ENCODE peak calls at places on chromosome 1, in nine cellular contexts. R is body of pancreas, T is mucosa of descending colon, C is upper lobe of left lung, A is lung, L is omental fat pad, P is RWPE2, E is pancreas, V is sciatic nerve. Y is an unnamed sample.

GRCh38 chr1:203140743-203141520 is 13.4 kb downstream of the ADORA1 start:
- ATAC-seq in R (no peak), T (no peak), C (no peak), A (no peak), L (no peak), P (no peak), E (no peak), V (no peak), Y (no peak)

GRCh38 chr1:72100766-72101165 is 181.6 kb downstream of the NEGR1 start:
- ATAC-seq in R (no peak), T (no peak), C (no peak), A (no peak), L (no peak), P (no peak), E (no peak), V (no peak), Y (no peak)

GRCh38 chr1:161973924-161974845 is 49.5 kb downstream of the OLFML2B start:
- ATAC-seq in R (no peak), T (no peak), C (no peak), A (no peak), L (no peak), P (no peak), E (peak), V (peak), Y (no peak)

GRCh38 chr1:184608581-184608980 is 146.1 kb downstream of the EDEM3 start:
- ATAC-seq in R (no peak), T (no peak), C (no peak), A (no peak), L (no peak), P (no peak), E (no peak), V (no peak), Y (no peak)

GRCh38 chr1:243733670-243734310 is 116.3 kb downstream of the AKT3 start:
- ATAC-seq in R (no peak), T (no peak), C (no peak), A (no peak), L (no peak), P (no peak), E (no peak), V (no peak), Y (no peak)

GRCh38 chr1:147336290-147336689 is 93.8 kb downstream of the CHD1L start:
- ATAC-seq in R (no peak), T (no peak), C (no peak), A (no peak), L (no peak), P (no peak), E (no peak), V (no peak), Y (no peak)

GRCh38 chr1:23576338-23577055 is 17.2 kb upstream of the ID3 start:
- ATAC-seq in R (no peak), T (no peak), C (no peak), A (no peak), L (peak), P (no peak), E (no peak), V (no peak), Y (no peak)

GRCh38 chr1:225888898-225889690 is at the start of gene LEFTY1:
- ATAC-seq in R (peak), T (peak), C (no peak), A (no peak), L (no peak), P (no peak), E (no peak), V (no peak), Y (no peak)

GRCh38 chr1:115522386-115522785 is 119.4 kb upstream of the VANGL1 start:
- ATAC-seq in R (no peak), T (no peak), C (no peak), A (no peak), L (no peak), P (no peak), E (no peak), V (no peak), Y (no peak)

GRCh38 chr1:206049293-206049692 is 3.7 kb upstream of the RHEX start:
- ATAC-seq in R (no peak), T (no peak), C (no peak), A (no peak), L (no peak), P (no peak), E (no peak), V (no peak), Y (peak)

GRCh38 chr1:229062135-229062534 is 208.8 kb upstream of the RAB4A start:
- ATAC-seq in R (no peak), T (no peak), C (no peak), A (no peak), L (no peak), P (no peak), E (no peak), V (no peak), Y (no peak)

GRCh38 chr1:22876359-22877111 is 96.1 kb downstream of the LACTBL1 start:
- ATAC-seq in R (no peak), T (no peak), C (no peak), A (no peak), L (peak), P (peak), E (no peak), V (peak), Y (no peak)

GRCh38 chr1:221044538-221044937 is 165.3 kb downstream of the HLX start:
- ATAC-seq in R (no peak), T (no peak), C (no peak), A (no peak), L (no peak), P (no peak), E (no peak), V (no peak), Y (no peak)

GRCh38 chr1:80056179-80056578 is 1049.6 kb upstream of the ADGRL4 start:
- ATAC-seq in R (no peak), T (no peak), C (no peak), A (no peak), L (no peak), P (no peak), E (no peak), V (no peak), Y (no peak)

GRCh38 chr1:42311897-42312296 is 23.1 kb downstream of the FOXJ3 start:
- ATAC-seq in R (no peak), T (no peak), C (no peak), A (no peak), L (no peak), P (no peak), E (no peak), V (no peak), Y (no peak)

GRCh38 chr1:29305943-29306342 is 69.6 kb downstream of the PTPRU start:
- ATAC-seq in R (no peak), T (no peak), C (no peak), A (no peak), L (no peak), P (no peak), E (no peak), V (no peak), Y (no peak)

GRCh38 chr1:32871364-32872188 is 864 bp upstream of the FNDC5 start:
- ATAC-seq in R (no peak), T (peak), C (no peak), A (no peak), L (no peak), P (peak), E (no peak), V (peak), Y (no peak)

GRCh38 chr1:43591181-43591580 is 58.8 kb upstream of the KDM4A start:
- ATAC-seq in R (no peak), T (no peak), C (no peak), A (no peak), L (no peak), P (no peak), E (no peak), V (no peak), Y (no peak)

GRCh38 chr1:233730809-233731208 is 116.9 kb downstream of the KCNK1 start:
- ATAC-seq in R (no peak), T (no peak), C (no peak), A (no peak), L (no peak), P (no peak), E (no peak), V (peak), Y (no peak)

GRCh38 chr1:19429611-19430010 is 55.7 kb downstream of the CAPZB start:
- ATAC-seq in R (no peak), T (no peak), C (no peak), A (no peak), L (peak), P (no peak), E (peak), V (no peak), Y (peak)

GRCh38 chr1:200471739-200472138 is 61.9 kb upstream of the ZNF281 start:
- ATAC-seq in R (no peak), T (no peak), C (no peak), A (no peak), L (no peak), P (no peak), E (no peak), V (no peak), Y (peak)

GRCh38 chr1:158644479-158644878 is 39.4 kb downstream of the OR10Z1 start:
- ATAC-seq in R (no peak), T (no peak), C (no peak), A (no peak), L (no peak), P (no peak), E (no peak), V (no peak), Y (no peak)

GRCh38 chr1:11309385-11309784 is 36.4 kb downstream of the UBIAD1 start:
- ATAC-seq in R (no peak), T (no peak), C (no peak), A (no peak), L (no peak), P (no peak), E (no peak), V (no peak), Y (no peak)

Y was measured in activated T-helper 17 cell treated with anti-CD3 and anti-CD28 coated beads, Interleukin-2, amount 50 U/mL, for 72 hours.